ENCODE peak calls at places on chromosomes 12 and 14, in seven cellular contexts. T is GM23338, A is spleen, D is HCT116, E is vagina, O is GM12878, G is upper lobe of left lung. W is an unnamed sample.

GRCh38 chr14:69648480-69649414 is 37.4 kb downstream of the SUSD6 start:
- DNase-seq in T (no peak), A (no peak), D (no peak), E (no peak), O (peak), G (no peak), W (no peak)

GRCh38 chr14:105430535-105430934 is 10.9 kb downstream of the MTA1 start:
- DNase-seq in T (no peak), A (no peak), D (peak), E (no peak), O (no peak), G (no peak), W (no peak)

GRCh38 chr14:92586001-92586947 is 72.7 kb downstream of the RIN3 start:
- DNase-seq in T (no peak), A (peak), D (no peak), E (no peak), O (peak), G (no peak), W (no peak)

GRCh38 chr14:77031680-77032482 is 3.4 kb upstream of the IRF2BPL start:
- DNase-seq in T (no peak), A (no peak), D (no peak), E (no peak), O (no peak), G (no peak), W (peak)

GRCh38 chr12:76878899-76879709 is at the start of gene CSRP2:
- DNase-seq in T (peak), A (peak), D (peak), E (peak), O (peak), G (peak), W (peak)

GRCh38 chr14:90758959-90759358 is 57.3 kb downstream of the TTC7B start:
- DNase-seq in T (no peak), A (peak), D (no peak), E (peak), O (no peak), G (peak), W (peak)

GRCh38 chr12:69464433-69464832 is 5.8 kb upstream of the FRS2 start:
- DNase-seq in T (no peak), A (no peak), D (no peak), E (no peak), O (no peak), G (no peak), W (no peak)

GRCh38 chr14:51498411-51499227 is 153.1 kb upstream of the FRMD6 start:
- DNase-seq in T (no peak), A (no peak), D (no peak), E (no peak), O (no peak), G (no peak), W (no peak)

GRCh38 chr12:115267464-115267863 is 583.5 kb upstream of the TBX3 start:
- DNase-seq in T (no peak), A (no peak), D (no peak), E (no peak), O (no peak), G (no peak), W (no peak)

GRCh38 chr12:3931206-3931605 is 58.0 kb upstream of the PARP11 start:
- DNase-seq in T (no peak), A (no peak), D (no peak), E (no peak), O (no peak), G (no peak), W (no peak)

GRCh38 chr12:124636138-124636968 is 68.9 kb upstream of the NCOR2 start:
- DNase-seq in T (no peak), A (no peak), D (peak), E (no peak), O (peak), G (no peak), W (peak)

GRCh38 chr12:113697646-113698504 is 226.2 kb upstream of the LHX5 start:
- DNase-seq in T (peak), A (no peak), D (no peak), E (no peak), O (no peak), G (no peak), W (no peak)

GRCh38 chr12:108821407-108822397 is 35.7 kb downstream of the SSH1 start:
- DNase-seq in T (no peak), A (peak), D (no peak), E (no peak), O (no peak), G (no peak), W (no peak)

GRCh38 chr12:62903151-62903550 is 31.8 kb downstream of the PPM1H start:
- DNase-seq in T (no peak), A (no peak), D (no peak), E (no peak), O (no peak), G (no peak), W (no peak)

GRCh38 chr12:828726-829395 is 76.5 kb downstream of the WNK1 start:
- DNase-seq in T (no peak), A (no peak), D (no peak), E (no peak), O (no peak), G (no peak), W (no peak)
- H3K27ac ChIP-seq in T (no peak), A (no peak), D (no peak), E (no peak), O (no peak), G (no peak), W (no peak)

GRCh38 chr14:100708349-100709217 is 18.1 kb upstream of the DLK1 start:
- DNase-seq in T (peak), A (no peak), D (peak), E (no peak), O (no peak), G (no peak), W (peak)
- TF ChIP-seq CTCF in T (peak), A (no peak), D (peak), E (no peak), O (no peak), G (peak), W (peak)

DNA sequence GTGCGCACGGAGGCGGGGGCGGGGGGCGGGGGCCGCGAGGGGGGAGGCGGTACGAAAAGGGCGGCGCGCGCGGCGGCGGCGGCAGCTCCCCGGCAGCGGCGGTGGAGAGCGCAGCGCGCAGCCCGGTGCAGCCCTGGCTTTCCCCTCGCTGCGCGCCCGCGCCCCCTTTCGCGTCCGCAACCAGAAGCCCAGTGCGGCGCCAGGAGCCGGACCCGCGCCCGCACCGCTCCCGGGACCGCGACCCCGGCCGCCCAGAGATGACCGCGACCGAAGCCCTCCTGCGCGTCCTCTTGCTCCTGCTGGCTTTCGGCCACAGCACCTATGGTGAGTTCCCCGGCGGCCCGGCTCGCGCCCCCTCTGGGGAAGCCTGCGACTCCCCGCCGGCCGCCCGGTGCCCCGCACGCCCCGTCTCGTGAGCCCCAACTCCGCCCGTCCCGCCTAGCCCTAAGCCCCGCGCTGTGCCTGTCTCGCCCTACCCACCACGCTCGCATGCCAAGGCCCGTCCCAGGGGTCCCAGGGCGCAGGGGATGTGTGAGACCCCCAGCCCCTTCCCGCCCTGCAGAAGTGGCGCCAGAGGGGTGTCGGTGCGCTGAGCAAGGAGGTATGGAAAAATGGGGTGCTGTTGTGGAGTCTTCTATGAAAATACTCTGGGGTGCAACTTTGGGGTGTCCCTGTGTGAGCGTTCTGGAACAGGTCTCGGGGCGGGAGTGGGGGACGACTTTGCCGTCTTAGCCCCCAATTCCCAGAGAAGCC is at the start of gene DLK1:
- DNase-seq in T (peak), A (no peak), D (no peak), E (no peak), O (no peak), G (peak), W (no peak)
- TF ChIP-seq POLR2AphosphoS5 in T (no peak), A (no peak), D (no peak), E (no peak), O (no peak), G (no peak), W (no peak)

DNA sequence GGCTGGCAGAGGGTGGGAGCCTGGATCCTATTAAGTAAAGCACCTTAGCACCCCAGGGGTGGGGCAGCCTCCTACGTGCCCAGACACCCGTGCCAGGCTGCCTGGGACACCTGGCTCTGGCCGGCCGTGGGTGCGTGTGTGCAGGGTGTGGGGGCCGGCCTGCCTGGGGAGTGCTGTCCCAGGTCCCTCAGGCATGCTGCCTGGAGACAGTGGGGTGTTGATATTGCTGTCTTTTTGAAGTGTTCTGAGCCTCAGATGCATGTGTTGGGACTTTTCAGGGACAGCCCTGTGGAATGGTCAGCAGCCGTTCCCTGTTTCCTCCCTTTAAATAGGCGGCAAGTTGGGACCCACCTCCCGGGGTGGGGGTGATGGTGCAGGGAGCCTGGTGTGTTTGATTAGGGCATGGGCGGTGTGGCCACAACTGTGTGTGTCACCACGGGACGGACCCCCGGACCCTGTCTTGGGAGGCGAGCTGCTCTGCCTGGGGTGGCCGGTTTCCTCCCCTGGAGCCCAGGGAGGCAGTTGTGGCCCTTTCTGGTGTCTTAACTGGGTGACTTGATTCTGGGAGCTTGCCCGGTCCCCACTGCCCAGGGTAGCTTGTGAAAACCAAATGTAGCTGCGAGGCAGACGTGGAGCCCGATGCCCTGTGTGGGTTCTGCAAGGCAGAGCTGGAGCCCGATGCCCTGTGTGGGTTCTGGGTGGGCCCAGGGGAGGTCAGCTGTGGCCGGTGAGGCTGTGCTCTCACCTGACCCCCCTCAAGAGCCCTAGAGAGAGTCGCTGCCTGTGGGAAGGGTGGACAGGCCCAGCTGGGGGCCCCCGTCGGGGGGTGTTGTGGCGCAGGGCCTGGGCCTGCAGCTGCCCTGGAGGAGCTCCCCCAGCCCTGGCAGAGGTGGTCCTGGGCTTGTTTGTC is 8.2 kb downstream of the ULK1 start:
- DNase-seq in T (no peak), A (peak), D (no peak), E (no peak), O (no peak), G (no peak), W (no peak)
- H3K27ac ChIP-seq in T (no peak), A (no peak), D (no peak), E (peak), O (no peak), G (no peak), W (no peak)

DNA sequence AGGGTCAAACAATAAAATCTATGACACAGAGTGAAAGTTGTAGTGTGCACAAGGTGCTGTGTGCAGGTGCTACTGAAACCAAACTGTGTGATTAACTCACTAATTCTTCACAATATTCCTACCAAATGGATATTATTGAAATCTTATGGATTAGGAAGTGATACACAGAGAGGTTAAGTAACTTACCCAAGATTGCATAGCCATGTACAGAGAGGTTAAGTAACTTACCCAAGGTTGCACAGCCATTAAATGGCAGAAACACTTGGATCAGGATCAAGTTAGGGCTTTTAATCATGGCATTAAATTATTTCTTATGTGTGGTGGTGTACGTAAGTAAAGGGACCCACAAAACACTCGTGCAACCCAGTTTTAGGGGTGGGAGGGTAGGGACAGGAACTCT is 771.4 kb downstream of the AACS start:
- DNase-seq in T (no peak), A (no peak), D (no peak), E (no peak), O (no peak), G (no peak), W (no peak)
- TF ChIP-seq CTCF in T (no peak), A (no peak), D (no peak), E (no peak), O (no peak), G (no peak), W (no peak)

GRCh38 chr14:75278422-75279152 is at the start of gene FOS:
- DNase-seq in T (peak), A (peak), D (peak), E (peak), O (no peak), G (peak), W (peak)

GRCh38 chr14:75279739-75280447 is 1.3 kb downstream of the FOS start:
- DNase-seq in T (peak), A (peak), D (no peak), E (no peak), O (no peak), G (peak), W (peak)

GRCh38 chr14:75279153-75279738 is 618 bp downstream of the FOS start:
- DNase-seq in T (peak), A (peak), D (no peak), E (no peak), O (no peak), G (no peak), W (peak)

GRCh38 chr14:75277000-75277795 is 1.4 kb upstream of the FOS start:
- DNase-seq in T (peak), A (peak), D (no peak), E (peak), O (no peak), G (peak), W (peak)

GRCh38 chr14:75277796-75278421 is 719 bp upstream of the FOS start:
- DNase-seq in T (no peak), A (no peak), D (no peak), E (no peak), O (no peak), G (no peak), W (no peak)
- TF ChIP-seq POLR2AphosphoS5 in T (no peak), A (no peak), D (no peak), E (no peak), O (no peak), G (peak), W (no peak)

GRCh38 chr12:20946732-20947131 is 136.2 kb downstream of the SLCO1B3 start:
- DNase-seq in T (peak), A (no peak), D (peak), E (no peak), O (no peak), G (no peak), W (no peak)
- H3K27ac ChIP-seq in T (no peak), A (no peak), D (no peak), E (no peak), O (no peak), G (no peak), W (no peak)

DNA sequence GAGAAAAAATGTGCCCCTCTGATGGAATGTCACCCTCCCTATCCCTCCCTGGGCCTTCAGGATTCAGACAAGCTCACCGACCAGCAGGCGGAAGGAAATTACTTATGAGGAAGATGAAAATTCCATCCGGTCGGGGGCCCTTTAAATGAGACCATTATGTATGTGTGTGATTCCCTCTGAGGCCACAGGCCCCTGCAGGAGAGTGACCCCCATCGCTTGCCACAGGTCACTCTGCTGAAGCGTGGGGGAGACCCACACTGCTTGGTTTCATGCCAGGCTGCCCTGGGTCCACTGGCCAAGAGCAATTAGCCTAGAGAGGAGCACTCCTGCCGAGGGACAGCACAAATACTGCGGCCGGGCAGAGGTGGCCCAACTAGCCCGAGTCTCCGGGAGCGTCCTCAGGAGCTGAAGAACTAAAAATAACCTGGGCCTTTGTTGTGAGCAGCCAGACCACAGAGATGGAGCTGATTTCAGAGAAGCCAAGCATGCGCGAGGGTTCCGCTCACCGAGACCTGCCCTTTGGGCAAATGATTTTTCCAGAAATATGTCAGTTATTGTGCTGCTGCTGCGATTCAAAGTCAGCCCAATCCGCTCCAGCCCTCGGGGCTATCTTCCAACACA is 276.4 kb downstream of the DPF3 start:
- DNase-seq in T (peak), A (no peak), D (no peak), E (peak), O (no peak), G (no peak), W (no peak)
- TF ChIP-seq CTCF in T (no peak), A (no peak), D (no peak), E (no peak), O (no peak), G (no peak), W (no peak)

W was measured in transverse colon.